ENCODE peak calls at places on chromosomes 5 and 9, in four cellular contexts. U is Caco-2, E is Calu3, K is fibroblast of lung. R is an unnamed sample.
A peak's percentile ranks its signal among the peaks of the same experiment; 100 is the strongest.

GRCh38 chr5:38265546-38266179 is 7.3 kb downstream of the EGFLAM start:
- DNase-seq in U (peak; percentile 65), E (peak; percentile 79), K (peak; percentile 35), R (peak; percentile 91)

GRCh38 chr9:120579139-120579749 is 723 bp downstream of the CDK5RAP2 start:
- DNase-seq in U (no peak), E (peak; percentile 4), K (no peak), R (no peak)

GRCh38 chr5:31500256-31500655 is 31.6 kb downstream of the DROSHA start:
- DNase-seq in U (no peak), E (no peak), K (no peak), R (no peak)

GRCh38 chr9:35923927-35924763 is 14.9 kb downstream of the SPAAR start:
- DNase-seq in U (no peak), E (no peak), K (peak; percentile 98), R (no peak)

GRCh38 chr5:143311955-143312354 is 91.5 kb downstream of the NR3C1 start:
- DNase-seq in U (no peak), E (no peak), K (peak; percentile 36), R (no peak)

GRCh38 chr5:151130235-151130921 is 27.2 kb downstream of the ANXA6 start:
- DNase-seq in U (no peak), E (no peak), K (no peak), R (no peak)

GRCh38 chr9:80143899-80144298 is 572.1 kb downstream of the TLE4 start:
- DNase-seq in U (no peak), E (no peak), K (no peak), R (no peak)

GRCh38 chr5:117084052-117084451 is 509.4 kb upstream of the SEMA6A start:
- DNase-seq in U (peak; percentile 39), E (no peak), K (no peak), R (no peak)

GRCh38 chr9:122572456-122572855 is 10.7 kb downstream of the OR1L8 start:
- DNase-seq in U (no peak), E (no peak), K (no peak), R (no peak)

GRCh38 chr5:119049824-119050449 is 20.9 kb upstream of the DMXL1 start:
- DNase-seq in U (no peak), E (no peak), K (peak; percentile 80), R (no peak)

GRCh38 chr5:52041843-52042242 is 658.6 kb downstream of the ISL1 start:
- DNase-seq in U (no peak), E (no peak), K (no peak), R (no peak)

GRCh38 chr5:171288066-171288465 is 21.0 kb upstream of the TLX3 start:
- DNase-seq in U (no peak), E (no peak), K (peak; percentile 69), R (no peak)

GRCh38 chr5:173653822-173654523 is 37.5 kb upstream of the BOD1 start:
- DNase-seq in U (no peak), E (no peak), K (no peak), R (no peak)

GRCh38 chr5:18329346-18329745 is 695.1 kb downstream of the TAF11L14 start:
- DNase-seq in U (no peak), E (no peak), K (no peak), R (no peak)

GRCh38 chr5:133242221-133242835 is 190.5 kb downstream of the HSPA4 start:
- DNase-seq in U (no peak), E (no peak), K (no peak), R (no peak)

GRCh38 chr5:149561848-149562247 is 10.6 kb upstream of the CSNK1A1 start:
- DNase-seq in U (no peak), E (peak; percentile 37), K (peak; percentile 98), R (no peak)

GRCh38 chr9:123375725-123376132 is 19.7 kb downstream of the CRB2 start:
- DNase-seq in U (peak; percentile 86), E (no peak), K (peak; percentile 29), R (no peak)

GRCh38 chr5:138565100-138565821 is 9.9 kb downstream of the HSPA9 start:
- DNase-seq in U (no peak), E (no peak), K (no peak), R (no peak)

GRCh38 chr5:39521098-39521860 is 96.5 kb upstream of the DAB2 start:
- DNase-seq in U (no peak), E (no peak), K (no peak), R (no peak)

GRCh38 chr9:116275418-116276295 is 122.1 kb downstream of the PAPPA start:
- DNase-seq in U (no peak), E (no peak), K (peak; percentile 87), R (no peak)

GRCh38 chr5:151637676-151638075 is 46.5 kb upstream of the FAT2 start:
- DNase-seq in U (no peak), E (no peak), K (no peak), R (no peak)

GRCh38 chr5:72079288-72079687 is 28.0 kb upstream of the MAP1B start:
- DNase-seq in U (no peak), E (peak; percentile 11), K (no peak), R (peak; percentile 8)

GRCh38 chr9:16092627-16093091 is 539.8 kb downstream of the CCDC171 start:
- DNase-seq in U (no peak), E (no peak), K (no peak), R (no peak)

GRCh38 chr5:33261305-33261704 is 179.5 kb upstream of the TARS1 start:
- DNase-seq in U (no peak), E (no peak), K (peak; percentile 82), R (no peak)

GRCh38 chr5:51389326-51389581 is 6.0 kb downstream of the ISL1 start:
- DNase-seq in U (no peak), E (no peak), K (no peak), R (no peak)

GRCh38 chr9:96460470-96460869 is 10.5 kb downstream of the HABP4 start:
- DNase-seq in U (no peak), E (no peak), K (no peak), R (no peak)

GRCh38 chr5:57718155-57718554 is 235.5 kb upstream of the ACTBL2 start:
- DNase-seq in U (no peak), E (no peak), K (peak; percentile 47), R (no peak)

GRCh38 chr9:96478829-96479371 is 28.9 kb downstream of the HABP4 start:
- DNase-seq in U (no peak), E (no peak), K (peak; percentile 75), R (no peak)

GRCh38 chr5:132181011-132181629 is 46.5 kb downstream of the P4HA2 start:
- DNase-seq in U (no peak), E (no peak), K (no peak), R (no peak)

GRCh38 chr9:137034709-137035506 is 3.0 kb upstream of the FUT7 start:
- DNase-seq in U (peak; percentile 84), E (peak; percentile 79), K (peak; percentile 69), R (peak; percentile 84)

GRCh38 chr9:137037035-137037434 is 5.1 kb upstream of the FUT7 start:
- DNase-seq in U (no peak), E (no peak), K (no peak), R (no peak)

GRCh38 chr9:137034039-137034708 is 2.3 kb upstream of the FUT7 start:
- DNase-seq in U (no peak), E (no peak), K (no peak), R (no peak)

GRCh38 chr9:137035937-137036336 is 4.0 kb upstream of the FUT7 start:
- DNase-seq in U (no peak), E (no peak), K (no peak), R (no peak)

GRCh38 chr9:137035507-137035834 is 3.6 kb upstream of the FUT7 start:
- DNase-seq in U (no peak), E (no peak), K (no peak), R (no peak)
- TF ChIP-seq CTCF in U (no peak), E (no peak), K (no peak), R (peak; percentile 21)

GRCh38 chr5:155872801-155873200 is 454.2 kb upstream of the SGCD start:
- DNase-seq in U (no peak), E (no peak), K (no peak), R (no peak)

GRCh38 chr5:155870636-155871035 is 456.3 kb upstream of the SGCD start:
- DNase-seq in U (no peak), E (no peak), K (no peak), R (no peak)

GRCh38 chr5:155871623-155872022 is 455.3 kb upstream of the SGCD start:
- DNase-seq in U (no peak), E (no peak), K (no peak), R (no peak)

GRCh38 chr5:155867531-155868088 is 459.4 kb upstream of the SGCD start:
- DNase-seq in U (no peak), E (no peak), K (no peak), R (no peak)
- TF ChIP-seq CTCF in U (no peak), E (no peak), K (no peak), R (no peak)

DNA sequence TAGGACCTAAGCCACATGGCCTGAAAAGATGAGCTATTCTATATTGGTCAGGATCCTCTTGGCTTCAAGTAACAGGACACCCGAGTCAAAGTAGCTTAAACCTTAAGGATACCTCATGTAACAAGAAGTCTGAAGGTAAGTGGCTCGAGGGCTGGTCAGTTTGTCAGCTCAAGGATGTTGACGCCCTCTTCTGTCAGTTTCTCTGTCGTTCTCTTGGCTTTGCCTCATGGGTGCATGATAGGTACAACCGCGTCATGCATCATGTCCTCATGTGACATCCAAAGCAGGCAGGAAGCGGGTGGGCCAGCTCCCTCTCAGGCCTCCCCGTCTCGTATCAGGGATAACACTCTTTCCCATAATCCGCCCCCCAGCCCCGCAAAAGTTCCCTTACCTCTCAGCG is 22.1 kb upstream of the TCERG1 start:
- DNase-seq in U (no peak), E (no peak), K (no peak), R (no peak)
- TF ChIP-seq CTCF in U (no peak), E (no peak), K (no peak), R (no peak)

GRCh38 chr9:69571032-69571431 is 101.1 kb downstream of the APBA1 start:
- DNase-seq in U (no peak), E (no peak), K (peak; percentile 55), R (no peak)
- TF ChIP-seq CTCF in U (no peak), E (no peak), K (no peak), R (no peak)

DNA sequence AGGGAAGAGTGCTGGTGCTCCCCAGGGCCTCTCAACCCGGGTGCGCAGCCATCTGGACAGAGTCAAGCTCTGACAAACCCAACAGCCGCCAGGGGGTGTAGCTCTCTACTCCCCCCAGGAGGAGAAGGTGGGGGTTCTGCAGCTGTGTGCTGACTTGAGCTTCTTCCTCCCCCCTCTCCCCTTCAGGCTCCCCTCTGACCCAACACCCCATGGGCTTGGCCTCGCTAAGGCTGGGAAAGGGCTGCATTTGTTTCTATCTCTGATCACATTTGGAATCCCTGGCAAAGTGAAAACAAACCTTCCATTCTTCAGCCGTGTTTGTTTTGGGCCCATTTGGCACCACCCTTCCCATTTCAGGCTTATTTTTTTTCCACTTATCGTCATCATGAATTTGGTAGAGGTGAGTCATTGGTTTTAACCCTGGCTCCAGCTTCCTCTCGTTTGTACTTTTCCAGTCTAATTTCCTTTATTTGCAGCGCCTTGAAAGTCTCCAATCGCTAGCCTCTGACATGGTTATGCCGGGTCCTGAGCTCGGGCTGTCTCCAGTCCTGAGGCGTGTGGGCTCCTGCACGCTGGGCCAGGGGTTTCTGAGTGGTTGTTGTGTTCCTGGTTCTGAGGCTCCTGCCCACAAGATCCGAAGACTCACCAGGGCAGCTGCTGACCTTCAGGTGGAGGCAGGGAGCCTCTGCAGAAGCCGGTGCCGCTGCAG is 36.1 kb downstream of the DAP start:
- DNase-seq in U (no peak), E (peak; percentile 82), K (peak; percentile 93), R (no peak)
- TF ChIP-seq CTCF in U (no peak), E (peak; percentile 77), K (peak; percentile 36), R (no peak)